ENCODE peak calls at places on chromosome 5, in nine cellular contexts. V is CD4-positive, CD25-positive, alpha-beta regulatory T cell; J is naive thymus-derived CD8-positive, alpha-beta T cell; C is left colon; L is left cardiac atrium; K is Panc1; N is upper lobe of left lung; R is body of pancreas; U is heart right ventricle. S is an unnamed sample.

GRCh38 chr5:168291961-168292782 is 727 bp downstream of the WWC1 start:
- ATAC-seq in J (no peak), U (no peak), K (peak), V (no peak), C (peak), R (peak), N (peak), L (peak), S (peak)

GRCh38 chr5:172901012-172901780 is 58.0 kb upstream of the RPL26L1 start:
- ATAC-seq in L (peak), U (peak), J (no peak), K (no peak), C (no peak), R (peak), N (peak), V (no peak), S (no peak)

GRCh38 chr5:180463216-180463900 is 30.8 kb upstream of the CNOT6 start:
- ATAC-seq in R (no peak), U (no peak), J (no peak), K (no peak), L (no peak), C (no peak), N (no peak), V (no peak), S (no peak)

GRCh38 chr5:78527054-78527884 is 121.3 kb downstream of the LHFPL2 start:
- ATAC-seq in L (peak), N (peak), U (peak), K (no peak), C (peak), J (no peak), V (no peak), R (peak), S (no peak)

GRCh38 chr5:132433141-132433540 is 57.4 kb downstream of the IRF1 start:
- ATAC-seq in K (no peak), N (no peak), U (no peak), C (no peak), J (no peak), V (no peak), R (no peak), L (no peak), S (no peak)

GRCh38 chr5:93078082-93079038 is 502.7 kb downstream of the NR2F1-AS1 start:
- ATAC-seq in U (peak), R (peak), J (no peak), V (no peak), C (peak), N (peak), K (peak), L (peak), S (peak)

GRCh38 chr5:150596826-150597225 is 43.6 kb upstream of the SYNPO start:
- ATAC-seq in L (no peak), C (no peak), R (no peak), K (no peak), N (no peak), J (no peak), U (no peak), V (no peak), S (no peak)

GRCh38 chr5:89269721-89270120 is 386.7 kb upstream of the MEF2C start:
- ATAC-seq in L (no peak), R (no peak), J (no peak), V (no peak), C (no peak), U (no peak), N (no peak), K (no peak), S (no peak)

GRCh38 chr5:126208691-126209090 is 214.5 kb upstream of the GRAMD2B start:
- ATAC-seq in V (no peak), K (no peak), J (no peak), U (no peak), N (no peak), L (no peak), R (no peak), C (no peak), S (no peak)

GRCh38 chr5:82159014-82159413 is 119.1 kb downstream of the RPS23 start:
- ATAC-seq in U (no peak), R (no peak), N (no peak), L (no peak), K (no peak), V (no peak), J (no peak), C (no peak), S (no peak)

GRCh38 chr5:43358338-43358737 is 45.1 kb upstream of the HMGCS1 start:
- ATAC-seq in C (no peak), V (no peak), N (no peak), K (no peak), R (no peak), U (no peak), L (no peak), J (no peak), S (no peak)

GRCh38 chr5:108148715-108149139 is 233.2 kb downstream of the FBXL17 start:
- ATAC-seq in C (peak), U (no peak), N (no peak), L (peak), R (no peak), V (no peak), J (no peak), K (peak), S (no peak)

GRCh38 chr5:170757182-170757601 is 26.3 kb upstream of the GABRP start:
- ATAC-seq in U (peak), L (peak), K (peak), V (no peak), N (peak), R (peak), J (no peak), C (peak), S (no peak)

GRCh38 chr5:112907166-112907611 is 14.8 kb downstream of the REEP5 start:
- ATAC-seq in J (no peak), V (no peak), K (peak), U (peak), R (no peak), N (no peak), C (no peak), L (peak), S (no peak)

GRCh38 chr5:32027717-32028321 is 146.3 kb downstream of the GOLPH3 start:
- ATAC-seq in V (no peak), K (peak), C (peak), N (peak), U (peak), L (peak), J (no peak), R (peak), S (no peak)

GRCh38 chr5:179261301-179262125 is 83.7 kb downstream of the ADAMTS2 start:
- ATAC-seq in L (no peak), J (no peak), R (no peak), C (no peak), V (no peak), K (peak), N (no peak), U (no peak), S (peak)

GRCh38 chr5:73182282-73182681 is 9.3 kb downstream of the TMEM174 start:
- ATAC-seq in N (no peak), C (peak), V (no peak), R (no peak), J (no peak), L (no peak), K (no peak), U (no peak), S (no peak)

GRCh38 chr5:74762599-74762998 is 4.3 kb downstream of the GFM2 start:
- ATAC-seq in L (no peak), K (peak), U (no peak), C (no peak), R (no peak), V (no peak), J (no peak), N (no peak), S (peak)

GRCh38 chr5:67032921-67033664 is 163.5 kb downstream of the CD180 start:
- ATAC-seq in C (no peak), K (no peak), U (no peak), N (peak), J (no peak), V (no peak), L (peak), R (no peak), S (no peak)

GRCh38 chr5:33612386-33612785 is 171.6 kb downstream of the TARS1 start:
- ATAC-seq in U (no peak), V (no peak), C (no peak), K (no peak), R (no peak), N (no peak), J (no peak), L (no peak), S (no peak)

GRCh38 chr5:77171141-77171910 is 39.2 kb upstream of the PDE8B start:
- ATAC-seq in K (no peak), R (no peak), N (no peak), U (no peak), V (no peak), J (no peak), C (no peak), L (no peak), S (no peak)

GRCh38 chr5:141507387-141508091 is 18.7 kb downstream of the PCDHGC5 start:
- ATAC-seq in N (peak), L (peak), U (peak), C (no peak), K (no peak), J (no peak), R (no peak), V (no peak), S (no peak)

GRCh38 chr5:166200532-166200931 is 2090.9 kb upstream of the WWC1 start:
- ATAC-seq in C (no peak), N (no peak), K (no peak), U (no peak), J (no peak), V (no peak), L (no peak), R (no peak), S (no peak)

GRCh38 chr5:56711191-56711590 is 104.2 kb upstream of the MAP3K1 start:
- ATAC-seq in R (no peak), U (no peak), N (no peak), C (no peak), K (no peak), J (no peak), V (peak), L (no peak), S (peak)

GRCh38 chr5:78273436-78273835 is 21.1 kb downstream of the AP3B1 start:
- ATAC-seq in J (no peak), R (no peak), L (no peak), C (no peak), N (no peak), K (no peak), V (no peak), U (no peak), S (no peak)

GRCh38 chr5:59293700-59294099 is 599.8 kb downstream of the PDE4D start:
- ATAC-seq in J (no peak), N (no peak), V (no peak), C (no peak), U (no peak), L (no peak), R (no peak), K (no peak), S (peak)

GRCh38 chr5:172453986-172454354 is 355 bp downstream of the SH3PXD2B start:
- ATAC-seq in C (peak), R (peak), V (peak), K (peak), J (no peak), U (peak), L (peak), N (no peak), S (no peak)

GRCh38 chr5:1190296-1190695 is 11.1 kb upstream of the SLC6A19 start:
- ATAC-seq in L (no peak), K (no peak), J (no peak), C (no peak), U (no peak), N (no peak), R (no peak), V (no peak), S (no peak)

GRCh38 chr5:158538506-158539074 is 561.1 kb downstream of the EBF1 start:
- ATAC-seq in J (peak), C (no peak), L (no peak), K (no peak), U (no peak), N (no peak), R (no peak), V (no peak), S (no peak)

GRCh38 chr5:32074401-32074800 is 99.7 kb downstream of the GOLPH3 start:
- ATAC-seq in L (peak), U (no peak), N (no peak), V (no peak), K (no peak), C (no peak), R (no peak), J (no peak), S (no peak)

GRCh38 chr5:66807743-66808142 is 211.6 kb downstream of the MAST4 start:
- ATAC-seq in K (peak), C (peak), U (peak), J (no peak), L (peak), N (peak), R (peak), V (no peak), S (no peak)

GRCh38 chr5:109769597-109770291 is 80.0 kb downstream of the MAN2A1 start:
- ATAC-seq in L (no peak), V (no peak), J (no peak), R (no peak), N (no peak), K (no peak), U (no peak), C (no peak), S (no peak)

GRCh38 chr5:115487750-115488149 is 56.8 kb downstream of the FEM1C start:
- ATAC-seq in C (no peak), U (no peak), K (no peak), V (no peak), J (no peak), N (no peak), L (no peak), R (no peak), S (peak)

GRCh38 chr5:13505326-13505725 is 439.2 kb downstream of the DNAH5 start:
- ATAC-seq in V (no peak), L (no peak), N (no peak), K (no peak), J (no peak), C (no peak), R (no peak), U (no peak), S (no peak)

GRCh38 chr5:59107692-59108091 is 524.8 kb downstream of the RAB3C start:
- ATAC-seq in L (no peak), N (no peak), C (no peak), U (no peak), J (no peak), V (no peak), R (peak), K (no peak), S (no peak)